ENCODE peak calls at places on chromosomes 6 and 20, in eight cellular contexts. D, L, I, Q, U, R, F and B are unnamed samples.

GRCh38 chr6:15960740-15961629 is 167.9 kb upstream of the MYLIP start:
- DNase-seq in D (no peak), L (no peak), I (no peak), Q (no peak), U (no peak), R (no peak), F (no peak), B (no peak)

GRCh38 chr6:961407-961930 is 268.5 kb upstream of the EXOC2 start:
- DNase-seq in D (no peak), L (no peak), I (no peak), Q (no peak), U (no peak), R (peak; percentile 40), F (no peak), B (no peak)

GRCh38 chr6:168102093-168102985 is 23.3 kb upstream of the FRMD1 start:
- DNase-seq in D (no peak), L (no peak), I (no peak), Q (peak; percentile 29), U (no peak), R (peak; percentile 89), F (no peak), B (no peak)

GRCh38 chr6:37648465-37649330 is 49.0 kb downstream of the MDGA1 start:
- DNase-seq in D (no peak), L (peak; percentile 32), I (no peak), Q (no peak), U (peak; percentile 85), R (peak; percentile 57), F (no peak), B (no peak)

GRCh38 chr20:48921883-48922867 is 664 bp downstream of the ARFGEF2 start:
- DNase-seq in D (peak; percentile 85), L (no peak), I (peak; percentile 58), Q (peak; percentile 67), U (peak; percentile 83), R (peak; percentile 64), F (peak; percentile 20), B (peak; percentile 74)

GRCh38 chr6:117624869-117625481 is 22.7 kb upstream of the GOPC start:
- DNase-seq in D (no peak), L (no peak), I (no peak), Q (no peak), U (no peak), R (no peak), F (no peak), B (no peak)

GRCh38 chr6:134665029-134665723 is 284.7 kb downstream of the ALDH8A1 start:
- DNase-seq in D (no peak), L (no peak), I (no peak), Q (peak; percentile 29), U (no peak), R (no peak), F (no peak), B (no peak)

GRCh38 chr6:105459049-105459448 is 56.2 kb upstream of the PREP start:
- DNase-seq in D (no peak), L (no peak), I (no peak), Q (no peak), U (no peak), R (no peak), F (no peak), B (no peak)

GRCh38 chr20:57601211-57601570 is 19.0 kb downstream of the ZBP1 start:
- DNase-seq in D (no peak), L (no peak), I (no peak), Q (no peak), U (no peak), R (no peak), F (no peak), B (no peak)

GRCh38 chr20:62707981-62708521 is 585 bp upstream of the NTSR1 start:
- DNase-seq in D (peak; percentile 76), L (no peak), I (peak; percentile 44), Q (no peak), U (peak; percentile 43), R (no peak), F (no peak), B (no peak)

GRCh38 chr20:41467690-41468089 is 101.1 kb upstream of the EMILIN3 start:
- DNase-seq in D (no peak), L (no peak), I (no peak), Q (no peak), U (no peak), R (no peak), F (no peak), B (no peak)

GRCh38 chr6:149964243-149965190 is 774 bp downstream of the ULBP1 start:
- DNase-seq in D (peak; percentile 50), L (no peak), I (no peak), Q (no peak), U (no peak), R (no peak), F (no peak), B (no peak)

GRCh38 chr20:40741507-40742106 is 52.6 kb upstream of the MAFB start:
- DNase-seq in D (no peak), L (no peak), I (peak; percentile 56), Q (peak; percentile 51), U (peak; percentile 33), R (peak; percentile 67), F (peak; percentile 37), B (no peak)

GRCh38 chr20:44742304-44743079 is 3.2 kb upstream of the KCNK15 start:
- DNase-seq in D (no peak), L (no peak), I (no peak), Q (no peak), U (no peak), R (no peak), F (no peak), B (no peak)

GRCh38 chr20:4470375-4470774 is 251.3 kb upstream of the PRND start:
- DNase-seq in D (peak; percentile 5), L (no peak), I (no peak), Q (no peak), U (no peak), R (no peak), F (no peak), B (no peak)

GRCh38 chr6:118768904-118769325 is 117.5 kb upstream of the CEP85L start:
- DNase-seq in D (no peak), L (no peak), I (no peak), Q (no peak), U (no peak), R (no peak), F (peak; percentile 8), B (no peak)

GRCh38 chr6:33571637-33572316 is 8.3 kb downstream of the BAK1 start:
- DNase-seq in D (peak; percentile 46), L (no peak), I (no peak), Q (no peak), U (no peak), R (no peak), F (no peak), B (no peak)

GRCh38 chr6:19789100-19789805 is 47.9 kb upstream of the ID4 start:
- DNase-seq in D (no peak), L (no peak), I (no peak), Q (no peak), U (no peak), R (no peak), F (no peak), B (no peak)

DNA sequence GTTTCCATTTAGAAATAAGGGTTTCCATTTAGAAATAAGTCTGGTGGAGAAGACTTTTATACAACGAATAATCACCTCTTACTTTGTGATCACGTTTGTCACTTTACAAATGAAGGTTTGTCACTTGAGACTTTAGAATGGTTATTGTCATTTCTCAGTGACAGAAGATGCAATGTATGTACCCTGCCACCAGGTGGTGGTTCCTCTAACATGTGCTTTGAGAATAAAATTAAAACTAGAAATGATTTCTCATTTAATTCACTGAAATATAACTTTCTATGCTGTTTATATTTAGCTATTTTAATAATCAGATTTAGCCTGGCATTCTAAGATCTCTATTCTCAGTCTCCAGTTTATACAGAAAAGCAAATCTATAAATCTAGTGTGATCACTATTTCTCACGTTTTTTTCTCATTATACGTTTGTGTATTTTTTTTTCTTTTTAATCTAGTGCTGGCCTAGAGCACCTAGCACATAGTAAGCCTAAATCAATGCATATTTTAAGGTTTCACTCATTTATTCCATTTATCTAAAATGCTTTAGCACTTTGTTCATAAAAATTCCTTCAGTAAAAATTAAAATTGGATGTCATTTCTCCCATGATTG is 57.4 kb upstream of the TFAP2D start:
- DNase-seq in D (peak; percentile 10), L (no peak), I (peak; percentile 4), Q (no peak), U (peak; percentile 33), R (no peak), F (no peak), B (no peak)
- TF ChIP-seq CTCF in D (peak; percentile 70), L (no peak), I (peak; percentile 10), Q (peak; percentile 28), U (no peak), R (peak; percentile 42), F (peak; percentile 12), B (no peak)

GRCh38 chr6:29829766-29830165 is 2.1 kb downstream of the HLA-G start:
- DNase-seq in D (no peak), L (no peak), I (no peak), Q (no peak), U (no peak), R (no peak), F (no peak), B (no peak)

GRCh38 chr6:29831776-29832175 is 4.2 kb downstream of the HLA-G start:
- DNase-seq in D (no peak), L (no peak), I (no peak), Q (no peak), U (no peak), R (no peak), F (no peak), B (no peak)

GRCh38 chr6:29830409-29830808 is 2.8 kb downstream of the HLA-G start:
- DNase-seq in D (no peak), L (no peak), I (no peak), Q (no peak), U (no peak), R (no peak), F (no peak), B (no peak)

GRCh38 chr6:29839917-29840316 is 12.3 kb downstream of the HLA-G start:
- DNase-seq in D (no peak), L (no peak), I (no peak), Q (no peak), U (no peak), R (no peak), F (no peak), B (no peak)

GRCh38 chr6:29834564-29835436 is 7.2 kb downstream of the HLA-G start:
- DNase-seq in D (peak; percentile 41), L (no peak), I (no peak), Q (peak; percentile 37), U (peak; percentile 41), R (peak; percentile 38), F (peak; percentile 38), B (no peak)
- TF ChIP-seq EP300 in D (no peak), L (no peak), I (no peak), Q (no peak), U (no peak), R (no peak), F (no peak), B (no peak)

DNA sequence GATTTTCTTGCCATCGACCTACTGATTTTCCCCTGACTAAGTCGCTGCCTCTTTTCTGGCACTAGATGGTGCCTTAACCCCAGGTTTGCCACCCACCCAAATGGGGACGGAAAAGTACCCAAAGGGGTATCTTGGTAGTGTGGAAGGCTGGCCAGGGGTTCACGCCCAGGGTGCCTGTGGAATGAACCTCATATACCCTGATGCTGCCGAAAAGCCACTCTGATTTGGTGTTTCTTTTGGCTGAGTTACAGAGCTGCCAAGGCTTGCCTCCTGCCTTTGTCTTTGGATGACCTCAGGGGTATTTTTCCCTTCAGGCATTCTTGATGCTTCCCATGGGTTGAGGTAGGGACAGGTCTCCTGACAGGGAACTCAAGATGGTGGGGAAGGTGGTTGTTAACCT is 78.1 kb downstream of the MAP3K7 start:
- DNase-seq in D (no peak), L (no peak), I (no peak), Q (no peak), U (no peak), R (no peak), F (no peak), B (no peak)
- TF ChIP-seq CTCF in D (no peak), L (no peak), I (no peak), Q (no peak), U (no peak), R (no peak), F (no peak), B (no peak)

GRCh38 chr6:88587158-88587537 is 376.3 kb downstream of the RNGTT start:
- DNase-seq in D (no peak), L (no peak), I (no peak), Q (no peak), U (no peak), R (no peak), F (no peak), B (no peak)
- TF ChIP-seq EP300 in D (no peak), L (no peak), I (no peak), Q (no peak), U (no peak), R (no peak), F (no peak), B (no peak)